ENCODE peak calls at places on chromosome 22, in five cellular contexts. One of them, this sample, is unnamed.

GRCh38 chr22:33640900-33641299 is 279.4 kb downstream of the LARGE1 start:
- DNase-seq in mesendoderm: peak
- DNase-seq in midbrain: no peak
- DNase-seq in RWPE1: no peak
- DNase-seq in activated effector memory CD4-positive, alpha-beta T cell treated with Interleukin-2 at 50 U/mL for 16 hours: no peak
- DNase-seq in this sample: no peak

GRCh38 chr22:41240377-41241132 is at the start of gene CHADL:
- DNase-seq in activated effector memory CD4-positive, alpha-beta T cell treated with Interleukin-2 at 50 U/mL for 16 hours: no peak
- DNase-seq in mesendoderm: no peak
- DNase-seq in midbrain: peak
- DNase-seq in RWPE1: no peak
- DNase-seq in this sample: no peak

GRCh38 chr22:49929553-49929979 is 11.1 kb downstream of the CRELD2 start:
- DNase-seq in activated effector memory CD4-positive, alpha-beta T cell treated with Interleukin-2 at 50 U/mL for 16 hours: peak
- DNase-seq in RWPE1: peak
- DNase-seq in mesendoderm: no peak
- DNase-seq in midbrain: peak
- DNase-seq in this sample: no peak

GRCh38 chr22:26134654-26135330 is 34.5 kb upstream of the SEZ6L start:
- DNase-seq in RWPE1: no peak
- DNase-seq in mesendoderm: peak
- DNase-seq in activated effector memory CD4-positive, alpha-beta T cell treated with Interleukin-2 at 50 U/mL for 16 hours: no peak
- DNase-seq in midbrain: no peak
- DNase-seq in this sample: no peak

GRCh38 chr22:28582806-28583205 is 96.8 kb downstream of the TTC28 start:
- DNase-seq in RWPE1: no peak
- DNase-seq in activated effector memory CD4-positive, alpha-beta T cell treated with Interleukin-2 at 50 U/mL for 16 hours: no peak
- DNase-seq in midbrain: no peak
- DNase-seq in mesendoderm: peak
- DNase-seq in this sample: no peak

GRCh38 chr22:39650996-39651782 is 80.6 kb downstream of the CACNA1I start:
- DNase-seq in mesendoderm: no peak
- DNase-seq in RWPE1: no peak
- DNase-seq in activated effector memory CD4-positive, alpha-beta T cell treated with Interleukin-2 at 50 U/mL for 16 hours: no peak
- DNase-seq in midbrain: no peak
- DNase-seq in this sample: no peak

GRCh38 chr22:21641417-21641794 is 696 bp upstream of the SDF2L1 start:
- DNase-seq in RWPE1: no peak
- DNase-seq in midbrain: peak
- DNase-seq in mesendoderm: peak
- DNase-seq in activated effector memory CD4-positive, alpha-beta T cell treated with Interleukin-2 at 50 U/mL for 16 hours: no peak
- DNase-seq in this sample: no peak

GRCh38 chr22:17897864-17898263 is 123.6 kb upstream of the BID start:
- DNase-seq in RWPE1: no peak
- DNase-seq in midbrain: no peak
- DNase-seq in activated effector memory CD4-positive, alpha-beta T cell treated with Interleukin-2 at 50 U/mL for 16 hours: no peak
- DNase-seq in mesendoderm: no peak
- DNase-seq in this sample: no peak

GRCh38 chr22:47012589-47013365 is 250.3 kb downstream of the TBC1D22A start:
- DNase-seq in RWPE1: no peak
- DNase-seq in midbrain: no peak
- DNase-seq in mesendoderm: peak
- DNase-seq in activated effector memory CD4-positive, alpha-beta T cell treated with Interleukin-2 at 50 U/mL for 16 hours: no peak
- DNase-seq in this sample: no peak

GRCh38 chr22:34804588-34804987 is 261.4 kb upstream of the ISX start:
- DNase-seq in activated effector memory CD4-positive, alpha-beta T cell treated with Interleukin-2 at 50 U/mL for 16 hours: no peak
- DNase-seq in mesendoderm: peak
- DNase-seq in RWPE1: no peak
- DNase-seq in midbrain: no peak
- DNase-seq in this sample: no peak

GRCh38 chr22:43437871-43438475 is 26.2 kb downstream of the MPPED1 start:
- DNase-seq in mesendoderm: no peak
- DNase-seq in midbrain: no peak
- DNase-seq in RWPE1: no peak
- DNase-seq in activated effector memory CD4-positive, alpha-beta T cell treated with Interleukin-2 at 50 U/mL for 16 hours: no peak
- DNase-seq in this sample: no peak

GRCh38 chr22:30637701-30638114 is 2.1 kb downstream of the SLC35E4 start:
- DNase-seq in mesendoderm: peak
- DNase-seq in RWPE1: no peak
- DNase-seq in midbrain: no peak
- DNase-seq in activated effector memory CD4-positive, alpha-beta T cell treated with Interleukin-2 at 50 U/mL for 16 hours: no peak
- DNase-seq in this sample: no peak

GRCh38 chr22:40405178-40406062 is 35.0 kb downstream of the SGSM3 start:
- DNase-seq in activated effector memory CD4-positive, alpha-beta T cell treated with Interleukin-2 at 50 U/mL for 16 hours: no peak
- DNase-seq in mesendoderm: no peak
- DNase-seq in midbrain: no peak
- DNase-seq in RWPE1: no peak
- DNase-seq in this sample: no peak

GRCh38 chr22:44192098-44192810 is 11.5 kb downstream of the PARVG start:
- DNase-seq in RWPE1: peak
- DNase-seq in mesendoderm: peak
- DNase-seq in midbrain: no peak
- DNase-seq in activated effector memory CD4-positive, alpha-beta T cell treated with Interleukin-2 at 50 U/mL for 16 hours: peak
- DNase-seq in this sample: no peak

GRCh38 chr22:25334091-25334490 is 114.7 kb downstream of the CRYBB2 start:
- DNase-seq in RWPE1: no peak
- DNase-seq in activated effector memory CD4-positive, alpha-beta T cell treated with Interleukin-2 at 50 U/mL for 16 hours: no peak
- DNase-seq in mesendoderm: peak
- DNase-seq in midbrain: peak
- DNase-seq in this sample: no peak

GRCh38 chr22:39643311-39644083 is 72.9 kb downstream of the CACNA1I start:
- DNase-seq in mesendoderm: no peak
- DNase-seq in RWPE1: no peak
- DNase-seq in midbrain: no peak
- DNase-seq in activated effector memory CD4-positive, alpha-beta T cell treated with Interleukin-2 at 50 U/mL for 16 hours: no peak
- DNase-seq in this sample: no peak

GRCh38 chr22:37752189-37753061 is 55.3 kb upstream of the GCAT start:
- DNase-seq in activated effector memory CD4-positive, alpha-beta T cell treated with Interleukin-2 at 50 U/mL for 16 hours: no peak
- DNase-seq in mesendoderm: peak
- DNase-seq in RWPE1: peak
- DNase-seq in midbrain: peak
- DNase-seq in this sample: peak